ENCODE peak calls at places on chromosome 3, in five cellular contexts. G is HL-60, O is MM.1S, C is lung, S is Peyer's patch. W is an unnamed sample.

GRCh38 chr3:138300657-138301056 is 29.0 kb downstream of the NME9 start:
- DNase-seq in G (no peak), O (no peak), C (no peak), S (no peak), W (no peak)

GRCh38 chr3:155869664-155870063 is 786 bp upstream of the GMPS start:
- DNase-seq in G (no peak), O (no peak), C (no peak), S (no peak), W (no peak)

GRCh38 chr3:168878655-168879054 is 782.9 kb upstream of the GOLIM4 start:
- DNase-seq in G (no peak), O (no peak), C (no peak), S (no peak), W (peak)

GRCh38 chr3:108406661-108407206 is 103.7 kb downstream of the MYH15 start:
- DNase-seq in G (peak), O (peak), C (no peak), S (no peak), W (peak)

GRCh38 chr3:4985330-4986174 is 6.3 kb downstream of the BHLHE40 start:
- DNase-seq in G (no peak), O (no peak), C (no peak), S (no peak), W (peak)

GRCh38 chr3:120442975-120443517 is 7.7 kb downstream of the FSTL1 start:
- DNase-seq in G (no peak), O (no peak), C (no peak), S (no peak), W (no peak)

GRCh38 chr3:112456147-112456546 is 43.1 kb downstream of the BTLA start:
- DNase-seq in G (no peak), O (no peak), C (no peak), S (no peak), W (no peak)

GRCh38 chr3:156816091-156816793 is 9.9 kb upstream of the LEKR1 start:
- DNase-seq in G (no peak), O (no peak), C (peak), S (peak), W (peak)

GRCh38 chr3:126529585-126530170 is 5.7 kb downstream of the CHST13 start:
- DNase-seq in G (peak), O (no peak), C (no peak), S (no peak), W (no peak)

GRCh38 chr3:59872121-59872520 is 822.3 kb upstream of the CFAP20DC start:
- DNase-seq in G (no peak), O (no peak), C (no peak), S (no peak), W (no peak)

GRCh38 chr3:23580337-23580736 is 225.4 kb upstream of the UBE2E1 start:
- DNase-seq in G (no peak), O (no peak), C (no peak), S (no peak), W (peak)

GRCh38 chr3:16369885-16370284 is 104.9 kb downstream of the OXNAD1 start:
- DNase-seq in G (no peak), O (no peak), C (no peak), S (no peak), W (no peak)

GRCh38 chr3:18007980-18008379 is 265.5 kb upstream of the TBC1D5 start:
- DNase-seq in G (no peak), O (no peak), C (no peak), S (no peak), W (peak)

GRCh38 chr3:57007513-57008415 is 52.7 kb upstream of the SPATA12 start:
- DNase-seq in G (no peak), O (no peak), C (peak), S (no peak), W (peak)

GRCh38 chr3:102533784-102534183 is 99.0 kb downstream of the ZPLD1 start:
- DNase-seq in G (no peak), O (no peak), C (no peak), S (no peak), W (no peak)

GRCh38 chr3:58993547-58993946 is 56.3 kb downstream of the CFAP20DC start:
- DNase-seq in G (no peak), O (no peak), C (no peak), S (no peak), W (no peak)

GRCh38 chr3:107128942-107129341 is 248.3 kb upstream of the CCDC54 start:
- DNase-seq in G (no peak), O (no peak), C (no peak), S (no peak), W (no peak)

GRCh38 chr3:41507336-41508062 is 308.2 kb downstream of the CTNNB1 start:
- DNase-seq in G (no peak), O (no peak), C (no peak), S (no peak), W (no peak)

GRCh38 chr3:108662141-108662738 is 72.7 kb downstream of the DZIP3 start:
- DNase-seq in G (peak), O (peak), C (peak), S (no peak), W (peak)

GRCh38 chr3:141050913-141051632 is at the start of gene SPSB4:
- DNase-seq in G (peak), O (no peak), C (peak), S (peak), W (peak)

GRCh38 chr3:126481808-126482502 is 6.3 kb upstream of the ZXDC start:
- DNase-seq in G (no peak), O (no peak), C (no peak), S (peak), W (peak)

GRCh38 chr3:12751548-12751947 is 7.5 kb downstream of the TMEM40 start:
- DNase-seq in G (no peak), O (no peak), C (no peak), S (no peak), W (no peak)

GRCh38 chr3:61192222-61192621 is 59.0 kb downstream of the FHIT start:
- DNase-seq in G (no peak), O (no peak), C (no peak), S (no peak), W (no peak)

GRCh38 chr3:17028363-17028762 is 143.6 kb downstream of the PLCL2 start:
- DNase-seq in G (no peak), O (no peak), C (no peak), S (no peak), W (no peak)

GRCh38 chr3:126696701-126697267 is 7.3 kb upstream of the CHCHD6 start:
- DNase-seq in G (no peak), O (no peak), C (no peak), S (no peak), W (no peak)

GRCh38 chr3:107377151-107377550 is at the start of gene CCDC54:
- DNase-seq in G (no peak), O (no peak), C (no peak), S (no peak), W (peak)

GRCh38 chr3:109089265-109089664 is 28.7 kb downstream of the MORC1 start:
- DNase-seq in G (no peak), O (no peak), C (no peak), S (no peak), W (no peak)

GRCh38 chr3:107630779-107631178 is 108.0 kb downstream of the BBX start:
- DNase-seq in G (peak), O (no peak), C (no peak), S (no peak), W (peak)

GRCh38 chr3:41102053-41102556 is 97.2 kb upstream of the CTNNB1 start:
- DNase-seq in G (no peak), O (no peak), C (no peak), S (no peak), W (no peak)

GRCh38 chr3:47000922-47001730 is 21.7 kb downstream of the NBEAL2 start:
- DNase-seq in G (no peak), O (no peak), C (no peak), S (no peak), W (no peak)

GRCh38 chr3:36477655-36478054 is 97.4 kb downstream of the STAC start:
- DNase-seq in G (no peak), O (no peak), C (no peak), S (no peak), W (peak)

DNA sequence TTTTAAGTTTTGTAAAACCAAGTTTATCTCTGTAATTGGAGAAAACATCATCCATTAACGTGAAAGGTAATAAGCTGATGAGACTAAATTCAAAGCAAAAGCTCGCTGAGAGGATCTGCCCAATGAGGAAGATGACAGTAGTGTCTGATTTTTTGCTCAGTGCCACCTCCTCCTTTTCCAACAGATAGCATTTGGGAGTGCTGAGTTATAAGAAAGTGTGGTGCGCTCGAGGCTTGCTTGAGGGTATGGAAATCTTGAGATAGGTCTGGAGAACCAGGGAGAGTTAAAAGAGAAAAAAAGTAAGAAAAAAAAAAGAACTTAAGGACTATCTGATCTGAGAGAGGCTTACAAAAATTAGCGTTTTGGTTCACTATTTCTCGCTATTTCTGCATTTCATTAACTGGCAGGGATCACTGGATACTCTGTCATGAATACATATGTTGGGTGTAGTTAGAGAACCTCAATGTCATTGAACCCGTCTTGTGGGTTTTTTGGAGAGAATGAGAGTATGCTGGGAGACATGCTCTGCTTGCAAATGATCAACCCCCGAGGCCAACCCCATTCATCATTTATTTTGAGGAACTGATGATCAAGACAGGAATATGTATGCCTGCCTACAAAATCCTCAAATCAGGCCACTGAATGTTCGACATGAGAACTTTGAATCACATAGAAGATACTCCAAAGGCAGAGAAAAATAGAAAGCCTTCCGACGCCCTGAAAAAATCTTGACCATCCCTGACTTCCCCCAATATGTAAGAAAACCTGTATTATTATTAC is 963 bp upstream of the USP13 start:
- DNase-seq in G (no peak), O (no peak), C (no peak), S (no peak), W (no peak)
- H3K4me3 ChIP-seq in G (peak), O (peak), C (no peak), S (peak), W (peak)

DNA sequence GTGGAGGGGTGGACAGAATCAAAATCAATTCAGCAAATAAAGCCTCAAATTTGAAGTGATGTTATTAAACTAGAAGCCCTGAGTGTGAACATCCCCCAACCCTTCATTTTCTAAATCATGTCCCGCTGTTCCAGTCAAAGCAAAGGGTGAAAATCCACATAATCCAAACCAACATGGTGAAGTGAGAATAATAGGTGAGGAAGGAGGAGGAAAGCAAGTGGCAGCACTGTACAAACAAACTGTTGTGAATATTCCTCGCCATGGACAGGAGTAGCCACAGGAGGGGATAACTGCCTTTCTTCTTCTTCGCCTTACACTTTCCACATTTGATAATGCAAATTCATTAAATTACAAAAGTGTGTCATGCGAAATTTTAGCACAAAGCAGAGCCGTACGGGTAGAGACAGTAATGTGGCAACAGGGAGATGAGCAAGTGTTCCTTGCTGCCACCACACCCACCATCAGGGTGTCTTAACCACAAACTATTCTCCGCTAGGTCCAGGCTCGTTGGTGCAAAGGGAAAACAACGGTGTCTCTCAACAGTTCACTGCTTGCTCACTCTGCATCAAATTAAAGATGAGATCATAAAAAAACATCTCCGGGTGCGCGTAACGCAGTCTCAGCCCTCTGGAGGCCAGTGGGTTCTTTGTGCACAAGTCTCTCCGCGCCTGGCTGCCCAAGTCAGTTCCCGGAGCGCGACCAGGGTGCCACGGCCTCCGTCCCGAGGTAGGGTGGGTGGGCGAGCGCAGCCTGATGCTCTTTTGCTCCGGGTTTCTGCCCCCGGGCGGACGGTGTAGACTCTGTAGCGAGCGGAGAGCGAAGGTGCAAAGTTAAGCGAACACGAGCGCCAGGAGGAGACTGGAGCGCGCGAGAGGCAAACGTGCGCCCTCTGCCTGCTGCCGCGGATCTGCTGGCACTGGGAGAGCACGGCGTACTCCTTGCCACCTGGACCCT is 6.7 kb downstream of the EPHA3 start:
- DNase-seq in G (no peak), O (peak), C (peak), S (peak), W (peak)
- H3K4me3 ChIP-seq in G (no peak), O (peak), C (peak), S (peak), W (peak)

GRCh38 chr3:190519886-190520285 is 6.0 kb downstream of the IL1RAP start:
- DNase-seq in G (no peak), O (no peak), C (no peak), S (no peak), W (peak)

GRCh38 chr3:190517696-190518095 is 3.8 kb downstream of the IL1RAP start:
- DNase-seq in G (peak), O (no peak), C (no peak), S (no peak), W (peak)

GRCh38 chr3:190514163-190515153 is 573 bp downstream of the IL1RAP start:
- DNase-seq in G (peak), O (peak), C (peak), S (peak), W (peak)

GRCh38 chr3:190513409-190514162 is at the start of gene IL1RAP:
- DNase-seq in G (peak), O (peak), C (peak), S (peak), W (peak)

GRCh38 chr3:190516416-190516815 is 2.5 kb downstream of the IL1RAP start:
- DNase-seq in G (no peak), O (no peak), C (no peak), S (no peak), W (no peak)
- H3K4me3 ChIP-seq in G (no peak), O (no peak), C (no peak), S (peak), W (no peak)

GRCh38 chr3:53170325-53171108 is 9.5 kb downstream of the PRKCD start:
- DNase-seq in G (peak), O (peak), C (peak), S (peak), W (no peak)
- H3K4me3 ChIP-seq in G (peak), O (peak), C (no peak), S (no peak), W (no peak)

DNA sequence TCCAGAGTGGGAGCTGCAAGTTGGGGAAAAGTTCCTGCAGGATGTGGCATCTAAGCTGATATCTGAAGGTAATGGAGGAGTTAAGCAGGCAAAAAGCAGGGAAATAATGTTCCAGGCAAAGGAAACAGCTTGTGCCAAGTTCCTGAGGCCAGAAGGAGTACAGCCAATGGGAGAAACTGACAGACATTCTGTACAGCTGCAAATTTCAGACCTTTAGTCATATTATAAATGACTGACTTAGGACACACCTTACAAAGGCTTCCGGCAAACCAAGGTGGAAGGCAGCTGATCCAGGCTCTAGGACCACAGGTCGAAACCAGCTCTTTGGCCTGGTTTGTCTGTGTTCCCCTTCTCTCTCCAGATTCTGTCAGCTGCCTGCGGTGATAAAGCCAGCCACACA is 9.3 kb downstream of the WWTR1 start:
- DNase-seq in G (no peak), O (no peak), C (no peak), S (no peak), W (peak)
- H3K4me3 ChIP-seq in G (no peak), O (no peak), C (no peak), S (no peak), W (no peak)

GRCh38 chr3:122546151-122546550 is 17.9 kb downstream of the PARP9 start:
- DNase-seq in G (no peak), O (no peak), C (no peak), S (no peak), W (no peak)
- H3K4me3 ChIP-seq in G (no peak), O (no peak), C (no peak), S (no peak), W (no peak)

W was measured in fibroblast of mammary gland.